ENCODE peak calls at places on chromosome 6, in six cellular contexts. One of them, this sample, is unnamed.
A peak's percentile ranks its signal among the peaks of the same experiment; 100 is the strongest.

GRCh38 chr6:44582930-44583329 is 195.4 kb downstream of the CDC5L start:
- DNase-seq in tibial artery: no peak
- DNase-seq in stomach: no peak
- DNase-seq in HepG2: no peak
- DNase-seq in effector memory CD4-positive, alpha-beta T cell: no peak
- DNase-seq in ascending aorta: no peak
- DNase-seq in this sample: no peak

GRCh38 chr6:87944541-87944954 is 103.1 kb upstream of the SPACA1 start:
- DNase-seq in tibial artery: peak; percentile 89
- DNase-seq in HepG2: peak; percentile 71
- DNase-seq in ascending aorta: peak; percentile 88
- DNase-seq in stomach: peak; percentile 31
- DNase-seq in effector memory CD4-positive, alpha-beta T cell: no peak
- DNase-seq in this sample: peak; percentile 77

GRCh38 chr6:13445005-13445743 is 42.2 kb downstream of the GFOD1 start:
- DNase-seq in stomach: peak; percentile 68
- DNase-seq in ascending aorta: peak; percentile 66
- DNase-seq in effector memory CD4-positive, alpha-beta T cell: no peak
- DNase-seq in HepG2: no peak
- DNase-seq in tibial artery: no peak
- DNase-seq in this sample: peak; percentile 65

GRCh38 chr6:52512199-52512598 is 64.7 kb downstream of the TRAM2 start:
- DNase-seq in HepG2: no peak
- DNase-seq in ascending aorta: peak; percentile 81
- DNase-seq in stomach: no peak
- DNase-seq in effector memory CD4-positive, alpha-beta T cell: no peak
- DNase-seq in tibial artery: peak; percentile 87
- DNase-seq in this sample: peak; percentile 40

GRCh38 chr6:150775804-150776203 is 89.7 kb upstream of the MTHFD1L start:
- DNase-seq in HepG2: no peak
- DNase-seq in tibial artery: no peak
- DNase-seq in ascending aorta: no peak
- DNase-seq in stomach: no peak
- DNase-seq in effector memory CD4-positive, alpha-beta T cell: no peak
- DNase-seq in this sample: no peak

GRCh38 chr6:135129139-135129867 is 51.8 kb upstream of the MYB start:
- DNase-seq in HepG2: no peak
- DNase-seq in stomach: no peak
- DNase-seq in tibial artery: no peak
- DNase-seq in ascending aorta: no peak
- DNase-seq in effector memory CD4-positive, alpha-beta T cell: no peak
- DNase-seq in this sample: no peak

GRCh38 chr6:152954443-152954842 is 28.4 kb downstream of the FBXO5 start:
- DNase-seq in stomach: no peak
- DNase-seq in tibial artery: no peak
- DNase-seq in effector memory CD4-positive, alpha-beta T cell: no peak
- DNase-seq in HepG2: no peak
- DNase-seq in ascending aorta: no peak
- DNase-seq in this sample: no peak

GRCh38 chr6:27761391-27761790 is 150.8 kb downstream of the OR2B2 start:
- DNase-seq in HepG2: no peak
- DNase-seq in effector memory CD4-positive, alpha-beta T cell: no peak
- DNase-seq in tibial artery: no peak
- DNase-seq in ascending aorta: no peak
- DNase-seq in stomach: no peak
- DNase-seq in this sample: no peak

GRCh38 chr6:20141931-20142330 is 70.3 kb downstream of the MBOAT1 start:
- DNase-seq in tibial artery: no peak
- DNase-seq in stomach: no peak
- DNase-seq in effector memory CD4-positive, alpha-beta T cell: no peak
- DNase-seq in ascending aorta: no peak
- DNase-seq in HepG2: no peak
- DNase-seq in this sample: no peak

GRCh38 chr6:133241088-133241900 is at the start of gene EYA4:
- DNase-seq in ascending aorta: no peak
- DNase-seq in stomach: no peak
- DNase-seq in tibial artery: no peak
- DNase-seq in effector memory CD4-positive, alpha-beta T cell: no peak
- DNase-seq in HepG2: no peak
- DNase-seq in this sample: peak; percentile 44

GRCh38 chr6:17905611-17906592 is 81.5 kb downstream of the KIF13A start:
- DNase-seq in stomach: no peak
- DNase-seq in HepG2: no peak
- DNase-seq in effector memory CD4-positive, alpha-beta T cell: no peak
- DNase-seq in ascending aorta: no peak
- DNase-seq in tibial artery: no peak
- DNase-seq in this sample: no peak

GRCh38 chr6:101803146-101803545 is 409.6 kb downstream of the GRIK2 start:
- DNase-seq in stomach: no peak
- DNase-seq in effector memory CD4-positive, alpha-beta T cell: no peak
- DNase-seq in ascending aorta: no peak
- DNase-seq in HepG2: no peak
- DNase-seq in tibial artery: no peak
- DNase-seq in this sample: no peak

GRCh38 chr6:83310046-83310445 is 116.9 kb downstream of the RWDD2A start:
- DNase-seq in ascending aorta: no peak
- DNase-seq in effector memory CD4-positive, alpha-beta T cell: no peak
- DNase-seq in stomach: no peak
- DNase-seq in tibial artery: no peak
- DNase-seq in HepG2: no peak
- DNase-seq in this sample: no peak

GRCh38 chr6:1316482-1317220 is 4.8 kb downstream of the FOXQ1 start:
- DNase-seq in HepG2: peak; percentile 70
- DNase-seq in stomach: peak; percentile 73
- DNase-seq in effector memory CD4-positive, alpha-beta T cell: no peak
- DNase-seq in tibial artery: no peak
- DNase-seq in ascending aorta: no peak
- DNase-seq in this sample: no peak

GRCh38 chr6:142822882-142823578 is 121.9 kb downstream of the HIVEP2 start:
- DNase-seq in effector memory CD4-positive, alpha-beta T cell: no peak
- DNase-seq in tibial artery: no peak
- DNase-seq in stomach: no peak
- DNase-seq in HepG2: no peak
- DNase-seq in ascending aorta: no peak
- DNase-seq in this sample: no peak

GRCh38 chr6:154167163-154167562 is 128.1 kb downstream of the OPRM1 start:
- DNase-seq in ascending aorta: no peak
- DNase-seq in stomach: no peak
- DNase-seq in tibial artery: no peak
- DNase-seq in HepG2: no peak
- DNase-seq in effector memory CD4-positive, alpha-beta T cell: no peak
- DNase-seq in this sample: no peak

GRCh38 chr6:145063091-145063490 is 672.2 kb downstream of the EPM2A start:
- DNase-seq in stomach: no peak
- DNase-seq in HepG2: no peak
- DNase-seq in ascending aorta: no peak
- DNase-seq in tibial artery: no peak
- DNase-seq in effector memory CD4-positive, alpha-beta T cell: no peak
- DNase-seq in this sample: no peak

GRCh38 chr6:141988954-141989705 is 143.6 kb upstream of the GJE1 start:
- DNase-seq in ascending aorta: no peak
- DNase-seq in effector memory CD4-positive, alpha-beta T cell: no peak
- DNase-seq in HepG2: peak; percentile 65
- DNase-seq in tibial artery: no peak
- DNase-seq in stomach: no peak
- DNase-seq in this sample: no peak

GRCh38 chr6:12587096-12587495 is 129.5 kb upstream of the PHACTR1 start:
- DNase-seq in HepG2: no peak
- DNase-seq in effector memory CD4-positive, alpha-beta T cell: no peak
- DNase-seq in stomach: no peak
- DNase-seq in tibial artery: no peak
- DNase-seq in ascending aorta: no peak
- DNase-seq in this sample: no peak

GRCh38 chr6:153947817-153948447 is 91.1 kb upstream of the OPRM1 start:
- DNase-seq in HepG2: peak; percentile 20
- DNase-seq in tibial artery: no peak
- DNase-seq in effector memory CD4-positive, alpha-beta T cell: no peak
- DNase-seq in stomach: no peak
- DNase-seq in ascending aorta: peak; percentile 65
- DNase-seq in this sample: no peak

GRCh38 chr6:28609672-28610071 is 84.0 kb downstream of the GPX5 start:
- DNase-seq in HepG2: no peak
- DNase-seq in effector memory CD4-positive, alpha-beta T cell: no peak
- DNase-seq in tibial artery: no peak
- DNase-seq in ascending aorta: no peak
- DNase-seq in stomach: no peak
- DNase-seq in this sample: no peak

GRCh38 chr6:24069546-24069945 is 56.5 kb upstream of the NRSN1 start:
- DNase-seq in effector memory CD4-positive, alpha-beta T cell: no peak
- DNase-seq in ascending aorta: no peak
- DNase-seq in tibial artery: no peak
- DNase-seq in HepG2: no peak
- DNase-seq in stomach: no peak
- DNase-seq in this sample: no peak

GRCh38 chr6:22880686-22881433 is 311.5 kb downstream of the HDGFL1 start:
- DNase-seq in effector memory CD4-positive, alpha-beta T cell: no peak
- DNase-seq in ascending aorta: no peak
- DNase-seq in HepG2: peak; percentile 10
- DNase-seq in tibial artery: no peak
- DNase-seq in stomach: no peak
- DNase-seq in this sample: no peak

GRCh38 chr6:74551896-74552295 is 654.0 kb downstream of the COL12A1 start:
- DNase-seq in ascending aorta: no peak
- DNase-seq in HepG2: no peak
- DNase-seq in stomach: no peak
- DNase-seq in tibial artery: no peak
- DNase-seq in effector memory CD4-positive, alpha-beta T cell: no peak
- DNase-seq in this sample: no peak

GRCh38 chr6:131212024-131212423 is 76.8 kb downstream of the AKAP7 start:
- DNase-seq in effector memory CD4-positive, alpha-beta T cell: no peak
- DNase-seq in stomach: no peak
- DNase-seq in tibial artery: no peak
- DNase-seq in ascending aorta: no peak
- DNase-seq in HepG2: no peak
- DNase-seq in this sample: no peak

GRCh38 chr6:27795697-27796494 is 116.3 kb downstream of the OR2B2 start:
- DNase-seq in stomach: no peak
- DNase-seq in effector memory CD4-positive, alpha-beta T cell: no peak
- DNase-seq in ascending aorta: peak; percentile 76
- DNase-seq in HepG2: peak; percentile 95
- DNase-seq in tibial artery: no peak
- DNase-seq in this sample: no peak

GRCh38 chr6:152634773-152635172 is 2.4 kb downstream of the SYNE1 start:
- DNase-seq in stomach: no peak
- DNase-seq in HepG2: no peak
- DNase-seq in effector memory CD4-positive, alpha-beta T cell: no peak
- DNase-seq in ascending aorta: no peak
- DNase-seq in tibial artery: no peak
- DNase-seq in this sample: no peak

GRCh38 chr6:25296217-25296905 is 17.2 kb downstream of the CARMIL1 start:
- DNase-seq in tibial artery: no peak
- DNase-seq in effector memory CD4-positive, alpha-beta T cell: no peak
- DNase-seq in ascending aorta: no peak
- DNase-seq in HepG2: no peak
- DNase-seq in stomach: no peak
- DNase-seq in this sample: no peak

GRCh38 chr6:25295651-25296050 is 16.5 kb downstream of the CARMIL1 start:
- DNase-seq in tibial artery: no peak
- DNase-seq in ascending aorta: no peak
- DNase-seq in HepG2: no peak
- DNase-seq in effector memory CD4-positive, alpha-beta T cell: no peak
- DNase-seq in stomach: no peak
- DNase-seq in this sample: no peak

GRCh38 chr6:25298508-25298834 is 19.3 kb downstream of the CARMIL1 start:
- DNase-seq in ascending aorta: no peak
- DNase-seq in stomach: no peak
- DNase-seq in tibial artery: no peak
- DNase-seq in HepG2: no peak
- DNase-seq in effector memory CD4-positive, alpha-beta T cell: no peak
- DNase-seq in this sample: no peak

GRCh38 chr6:25297823-25298507 is 18.8 kb downstream of the CARMIL1 start:
- DNase-seq in stomach: no peak
- DNase-seq in HepG2: no peak
- DNase-seq in ascending aorta: no peak
- DNase-seq in tibial artery: no peak
- DNase-seq in effector memory CD4-positive, alpha-beta T cell: no peak
- DNase-seq in this sample: no peak

GRCh38 chr6:25296980-25297379 is 17.8 kb downstream of the CARMIL1 start:
- DNase-seq in ascending aorta: peak; percentile 81
- DNase-seq in tibial artery: peak; percentile 79
- DNase-seq in effector memory CD4-positive, alpha-beta T cell: no peak
- DNase-seq in HepG2: no peak
- DNase-seq in stomach: no peak
- DNase-seq in this sample: peak; percentile 31
- H3K4me1 ChIP-seq in ascending aorta: peaks cover 74% of the 10 kb centered on the region
- H3K4me1 ChIP-seq in tibial artery: peaks cover 56% of the 10 kb centered on the region
- H3K4me1 ChIP-seq in effector memory CD4-positive, alpha-beta T cell: peaks cover 3% of the 10 kb centered on the region
- H3K4me1 ChIP-seq in HepG2: no peaks in the 10 kb centered on the region
- H3K4me1 ChIP-seq in stomach: peaks cover 31% of the 10 kb centered on the region
- H3K4me1 ChIP-seq in this sample: peaks cover 52% of the 10 kb centered on the region

DNA sequence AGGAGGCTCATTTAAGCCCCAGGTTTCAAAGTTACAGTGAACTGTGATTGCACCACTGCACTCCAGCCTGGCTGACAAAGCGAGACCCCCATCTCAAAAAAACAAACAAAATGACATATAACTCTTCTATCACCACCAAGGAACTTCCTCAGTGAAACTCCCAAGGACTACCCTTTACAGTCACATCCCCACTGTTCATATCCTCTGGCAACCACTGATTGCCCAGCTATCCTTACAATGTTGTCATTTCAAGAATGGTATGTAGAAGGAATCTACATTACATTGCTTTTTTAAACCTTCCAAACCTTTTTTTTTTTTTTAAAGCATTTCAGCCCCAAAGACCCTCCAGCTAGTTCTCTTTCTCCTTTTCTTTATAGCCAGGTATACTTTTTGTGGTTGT is 123.1 kb upstream of the CARMIL1 start:
- DNase-seq in HepG2: no peak
- DNase-seq in stomach: no peak
- DNase-seq in effector memory CD4-positive, alpha-beta T cell: no peak
- DNase-seq in ascending aorta: no peak
- DNase-seq in tibial artery: no peak
- DNase-seq in this sample: no peak
- H3K27ac ChIP-seq in HepG2: no peak overlapping the region
- H3K27ac ChIP-seq in stomach: no peak overlapping the region
- H3K27ac ChIP-seq in effector memory CD4-positive, alpha-beta T cell: no peak overlapping the region
- H3K27ac ChIP-seq in ascending aorta: no peak overlapping the region
- H3K27ac ChIP-seq in tibial artery: no peak overlapping the region
- H3K27ac ChIP-seq in this sample: no peak overlapping the region

GRCh38 chr6:4884646-4885427 is 108.6 kb downstream of the CDYL start:
- DNase-seq in ascending aorta: no peak
- DNase-seq in tibial artery: no peak
- DNase-seq in stomach: no peak
- DNase-seq in effector memory CD4-positive, alpha-beta T cell: no peak
- DNase-seq in HepG2: no peak
- DNase-seq in this sample: no peak
- H3K4me1 ChIP-seq in ascending aorta: peaks cover 1% of the 10 kb centered on the region
- H3K4me1 ChIP-seq in tibial artery: peaks cover 3% of the 10 kb centered on the region
- H3K4me1 ChIP-seq in stomach: peaks cover 18% of the 10 kb centered on the region
- H3K4me1 ChIP-seq in effector memory CD4-positive, alpha-beta T cell: no peaks in the 10 kb centered on the region
- H3K4me1 ChIP-seq in HepG2: peaks cover 8% of the 10 kb centered on the region
- H3K4me1 ChIP-seq in this sample: peaks cover 7% of the 10 kb centered on the region

GRCh38 chr6:184161-184695 is 108.1 kb upstream of the DUSP22 start:
- DNase-seq in stomach: no peak
- DNase-seq in ascending aorta: no peak
- DNase-seq in HepG2: no peak
- DNase-seq in tibial artery: no peak
- DNase-seq in effector memory CD4-positive, alpha-beta T cell: no peak
- DNase-seq in this sample: no peak
- H3K27ac ChIP-seq in stomach: no peak overlapping the region
- H3K27ac ChIP-seq in ascending aorta: no peak overlapping the region
- H3K27ac ChIP-seq in HepG2: no peak overlapping the region
- H3K27ac ChIP-seq in tibial artery: no peak overlapping the region
- H3K27ac ChIP-seq in effector memory CD4-positive, alpha-beta T cell: no peak overlapping the region
- H3K27ac ChIP-seq in this sample: no peak overlapping the region

This sample was measured in left ventricle myocardium inferior.